ENCODE peak calls at places on chromosomes 7 and 10, in six cellular contexts. Y is SK-N-SH, D is colonic mucosa, L is OCI-LY7, Q is nephron progenitor cell, E is GM23338. J is an unnamed sample.

GRCh38 chr10:112815238-112816032 is 134.6 kb upstream of the TCF7L2 start:
- DNase-seq in Y (no peak), D (no peak), L (no peak), Q (no peak), E (no peak), J (no peak)

GRCh38 chr10:94251568-94251967 is 111.2 kb downstream of the NOC3L start:
- DNase-seq in Y (no peak), D (no peak), L (no peak), Q (no peak), E (no peak), J (no peak)

GRCh38 chr10:12333382-12334185 is 15.8 kb upstream of the CAMK1D start:
- DNase-seq in Y (peak; percentile 77), D (peak; percentile 26), L (no peak), Q (no peak), E (no peak), J (peak; percentile 68)

GRCh38 chr10:31421322-31421721 is 102.3 kb downstream of the ZEB1 start:
- DNase-seq in Y (no peak), D (no peak), L (no peak), Q (no peak), E (no peak), J (no peak)

GRCh38 chr7:28596245-28596935 is 184.1 kb downstream of the CREB5 start:
- DNase-seq in Y (no peak), D (no peak), L (no peak), Q (no peak), E (no peak), J (no peak)

GRCh38 chr7:154339169-154339568 is 287.0 kb downstream of the DPP6 start:
- DNase-seq in Y (no peak), D (no peak), L (no peak), Q (no peak), E (no peak), J (no peak)

GRCh38 chr7:20214132-20214531 is 3.1 kb downstream of the MACC1 start:
- DNase-seq in Y (no peak), D (no peak), L (no peak), Q (no peak), E (no peak), J (no peak)

GRCh38 chr10:112446055-112446854 is 459 bp downstream of the ZDHHC6 start:
- DNase-seq in Y (no peak), D (peak; percentile 33), L (peak; percentile 8), Q (no peak), E (no peak), J (no peak)

GRCh38 chr7:110007316-110007910 is 1083.5 kb upstream of the LRRN3 start:
- DNase-seq in Y (no peak), D (no peak), L (no peak), Q (no peak), E (no peak), J (no peak)

GRCh38 chr10:96998329-96998888 is 166.3 kb downstream of the LCOR start:
- DNase-seq in Y (no peak), D (no peak), L (no peak), Q (no peak), E (no peak), J (no peak)

GRCh38 chr7:74009719-74010118 is 18.3 kb upstream of the ELN start:
- DNase-seq in Y (no peak), D (no peak), L (no peak), Q (no peak), E (no peak), J (no peak)

DNA sequence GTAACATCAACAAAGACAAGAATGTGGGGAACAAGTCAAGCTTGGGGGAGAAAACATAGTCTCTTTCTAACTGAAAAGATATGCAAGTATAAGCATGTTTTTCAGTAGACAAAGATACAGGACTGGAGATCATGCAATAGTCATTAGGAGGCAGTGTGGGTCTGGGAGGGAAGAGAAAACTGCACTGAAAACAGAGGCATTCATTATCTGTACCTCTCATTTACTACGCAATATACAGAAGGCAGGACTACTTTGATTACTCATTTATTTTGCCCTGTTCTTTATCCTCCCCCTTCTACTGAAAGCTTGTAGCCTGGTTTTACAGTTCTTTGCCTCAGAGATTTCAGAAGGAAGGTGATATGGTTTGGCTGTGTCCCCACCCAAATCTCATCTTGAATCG is 341.2 kb downstream of the CRPPA start:
- DNase-seq in Y (no peak), D (no peak), L (no peak), Q (no peak), E (no peak), J (no peak)
- TF ChIP-seq CTCF in Y (no peak), D (no peak), L (no peak), Q (no peak), E (no peak), J (no peak)

GRCh38 chr10:126659750-126660149 is 10.7 kb downstream of the C10orf90 start:
- DNase-seq in Y (no peak), D (no peak), L (no peak), Q (no peak), E (no peak), J (no peak)
- TF ChIP-seq CTCF in Y (no peak), D (no peak), L (no peak), Q (no peak), E (no peak), J (no peak)

GRCh38 chr10:4533626-4534025 is 292.4 kb upstream of the AKR1E2 start:
- DNase-seq in Y (no peak), D (no peak), L (no peak), Q (no peak), E (no peak), J (no peak)
- TF ChIP-seq CTCF in Y (no peak), D (no peak), L (no peak), Q (no peak), E (no peak), J (no peak)

GRCh38 chr10:60446855-60447254 is 57.2 kb upstream of the ANK3 start:
- DNase-seq in Y (no peak), D (no peak), L (no peak), Q (no peak), E (no peak), J (no peak)

GRCh38 chr10:60444494-60445064 is 54.9 kb upstream of the ANK3 start:
- DNase-seq in Y (no peak), D (no peak), L (no peak), Q (no peak), E (peak; percentile 53), J (no peak)

GRCh38 chr10:60446070-60446833 is 56.6 kb upstream of the ANK3 start:
- DNase-seq in Y (no peak), D (no peak), L (no peak), Q (no peak), E (peak; percentile 17), J (no peak)

GRCh38 chr10:60441515-60441914 is 51.8 kb upstream of the ANK3 start:
- DNase-seq in Y (no peak), D (no peak), L (peak; percentile 34), Q (no peak), E (no peak), J (no peak)
- TF ChIP-seq CTCF in Y (peak; percentile 65), D (no peak), L (peak; percentile 75), Q (peak; percentile 22), E (peak; percentile 47), J (no peak)

GRCh38 chr7:120941064-120941463 is 9.5 kb upstream of the ING3 start:
- DNase-seq in Y (no peak), D (no peak), L (peak; percentile 6), Q (no peak), E (no peak), J (no peak)
- TF ChIP-seq CTCF in Y (peak; percentile 56), D (no peak), L (peak; percentile 66), Q (no peak), E (peak; percentile 31), J (peak; percentile 10)

DNA sequence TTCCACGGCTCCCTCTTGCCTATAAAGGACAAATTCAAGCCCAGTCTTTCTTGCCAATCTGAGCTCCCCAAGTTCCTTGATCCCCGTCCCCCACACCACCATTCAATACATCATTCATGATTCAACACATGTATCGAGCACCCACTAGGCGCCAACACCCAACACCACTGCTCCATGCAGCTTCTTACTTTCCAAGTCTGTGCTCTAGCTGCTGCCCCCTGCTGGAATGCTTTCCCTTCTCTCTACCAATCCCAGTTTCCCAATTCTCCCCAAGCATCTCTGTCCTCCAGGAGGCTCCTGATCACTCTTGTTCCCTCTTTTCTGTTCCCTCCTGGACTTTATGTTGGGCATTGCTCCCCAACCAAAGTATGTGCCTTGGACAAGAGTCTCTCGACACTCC is 172.6 kb downstream of the NEURL1 start:
- DNase-seq in Y (peak; percentile 68), D (peak; percentile 62), L (no peak), Q (no peak), E (peak; percentile 71), J (no peak)
- TF ChIP-seq CTCF in Y (peak; percentile 56), D (no peak), L (peak; percentile 74), Q (peak; percentile 12), E (peak; percentile 64), J (peak; percentile 9)

GRCh38 chr7:83882551-83882950 is 233.6 kb upstream of the SEMA3E start:
- DNase-seq in Y (no peak), D (no peak), L (no peak), Q (no peak), E (no peak), J (no peak)
- TF ChIP-seq CTCF in Y (no peak), D (no peak), L (no peak), Q (no peak), E (no peak), J (no peak)

DNA sequence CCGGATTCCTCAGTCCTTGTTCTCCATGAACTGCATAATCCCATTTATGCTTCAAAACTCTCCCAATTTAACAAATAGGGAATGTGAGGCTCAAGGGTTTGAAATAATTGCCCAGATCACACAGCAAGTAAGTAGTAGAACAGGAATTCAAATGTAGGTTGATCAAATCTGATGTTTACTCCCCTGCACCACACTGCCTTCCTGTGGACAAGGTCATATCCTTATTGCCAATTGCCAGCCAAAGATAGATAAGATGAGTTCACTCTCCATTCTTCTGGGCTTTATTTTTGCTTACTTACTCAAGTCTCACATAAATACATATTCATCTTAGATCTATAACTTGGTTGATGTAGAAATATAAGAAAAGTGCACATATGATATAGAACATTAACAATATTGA is 435.2 kb upstream of the ETV1 start:
- DNase-seq in Y (no peak), D (no peak), L (no peak), Q (no peak), E (no peak), J (no peak)
- TF ChIP-seq CTCF in Y (no peak), D (no peak), L (no peak), Q (no peak), E (no peak), J (no peak)

DNA sequence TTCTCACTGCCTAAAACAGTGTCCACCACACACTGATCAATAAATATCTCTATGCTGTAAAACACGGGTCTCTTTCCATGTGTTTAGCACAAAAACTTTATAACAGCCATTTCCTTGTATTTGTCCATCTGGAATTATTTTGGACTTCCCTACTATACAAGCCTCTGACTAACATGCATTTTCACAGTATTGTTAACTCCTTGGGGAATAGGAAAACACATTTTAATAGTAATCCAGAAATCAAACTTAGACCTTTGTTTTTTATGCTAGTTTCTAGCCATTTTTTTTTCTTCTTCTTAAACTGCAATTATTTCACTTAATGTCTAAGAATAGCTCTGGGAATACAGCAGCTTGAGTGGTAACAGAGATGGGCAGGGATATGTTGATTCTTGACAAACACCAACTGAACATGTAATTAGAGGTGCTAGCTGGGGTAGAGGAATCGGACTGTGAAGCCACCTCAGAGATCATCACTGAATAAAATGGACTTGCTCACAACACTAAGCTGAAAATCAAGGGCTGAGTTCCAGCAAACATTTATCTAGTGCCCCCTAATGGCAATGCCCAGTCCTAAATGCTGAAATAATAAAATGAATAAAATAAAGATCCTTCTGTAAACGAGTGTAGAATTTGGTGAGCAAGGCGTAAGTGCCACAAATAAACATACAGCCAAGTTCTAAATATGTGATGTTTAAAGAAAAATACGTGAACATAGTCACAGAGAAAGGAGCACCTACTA is 593.1 kb downstream of the SORCS1 start:
- DNase-seq in Y (peak; percentile 34), D (no peak), L (peak; percentile 1), Q (no peak), E (peak; percentile 59), J (no peak)
- TF ChIP-seq CTCF in Y (peak; percentile 59), D (no peak), L (peak; percentile 71), Q (peak; percentile 52), E (peak; percentile 73), J (peak; percentile 41)

GRCh38 chr7:4815609-4816418 is 40.4 kb downstream of the AP5Z1 start:
- DNase-seq in Y (peak; percentile 39), D (no peak), L (no peak), Q (no peak), E (no peak), J (no peak)
- TF ChIP-seq CTCF in Y (no peak), D (no peak), L (peak; percentile 37), Q (no peak), E (peak; percentile 36), J (peak; percentile 5)

J was measured in GM13976.